ENCODE peak calls at places on chromosomes 13 and 19, in eight cellular contexts. R, L, M, U, S, T, X and B are unnamed samples. For H3K36me3, the result is how much of the 10 kb centered on the place peaks cover.

GRCh38 chr19:15463865-15464371 is 426 bp downstream of the RASAL3 start:
- DNase-seq in X (no peak), T (no peak), S (no peak), M (no peak), U (peak), R (no peak), L (no peak), B (no peak)

GRCh38 chr13:97122381-97122996 is 99.6 kb upstream of the MBNL2 start:
- DNase-seq in T (peak), L (no peak), R (no peak), U (no peak), X (no peak), S (no peak), M (peak), B (no peak)

GRCh38 chr19:50708179-50708879 is 11.3 kb downstream of the SHANK1 start:
- DNase-seq in X (no peak), R (no peak), M (no peak), U (no peak), S (no peak), L (no peak), T (no peak), B (no peak)

GRCh38 chr13:76722782-76723181 is 163.4 kb downstream of the KCTD12 start:
- DNase-seq in X (no peak), R (no peak), L (no peak), U (no peak), M (no peak), S (no peak), T (no peak), B (no peak)

GRCh38 chr13:30346159-30346788 is 38.9 kb upstream of the KATNAL1 start:
- DNase-seq in U (no peak), T (no peak), R (peak), S (no peak), M (no peak), X (no peak), L (no peak), B (no peak)

GRCh38 chr19:43814663-43815352 is 12.3 kb upstream of the ZNF283 start:
- DNase-seq in L (no peak), U (no peak), R (no peak), M (no peak), X (no peak), T (no peak), S (no peak), B (no peak)

GRCh38 chr13:93243375-93244063 is 16.9 kb downstream of the GPC6 start:
- DNase-seq in M (no peak), X (no peak), L (no peak), U (no peak), R (no peak), S (no peak), T (no peak), B (no peak)

GRCh38 chr13:80361883-80362327 is 21.0 kb upstream of the SPRY2 start:
- DNase-seq in X (peak), L (no peak), T (peak), U (peak), R (no peak), S (peak), M (no peak), B (no peak)

GRCh38 chr13:31282741-31283455 is 83.1 kb downstream of the B3GLCT start:
- DNase-seq in S (no peak), X (no peak), R (no peak), L (no peak), U (no peak), M (no peak), T (no peak), B (no peak)

GRCh38 chr13:30803791-30804190 is 68.4 kb downstream of the ALOX5AP start:
- DNase-seq in L (no peak), R (no peak), S (no peak), T (no peak), M (no peak), X (no peak), U (no peak), B (no peak)

GRCh38 chr13:50126378-50127016 is 111.3 kb downstream of the KCNRG start:
- DNase-seq in X (peak), U (peak), M (no peak), L (no peak), S (no peak), T (peak), R (no peak), B (no peak)

GRCh38 chr19:11221082-11221598 is 18.3 kb upstream of the ANGPTL8 start:
- DNase-seq in S (no peak), T (no peak), X (no peak), L (no peak), R (no peak), U (no peak), M (no peak), B (no peak)

GRCh38 chr13:21326155-21327030 is 132.7 kb downstream of the ZDHHC20 start:
- DNase-seq in U (peak), S (no peak), M (no peak), L (peak), T (peak), X (no peak), R (no peak), B (peak)

GRCh38 chr19:39997595-39998216 is 846 bp downstream of the ZNF546 start:
- DNase-seq in R (no peak), U (no peak), T (no peak), X (peak), S (no peak), M (no peak), L (no peak), B (no peak)

GRCh38 chr13:94327318-94327717 is 152.2 kb downstream of the DCT start:
- DNase-seq in T (peak), M (no peak), R (peak), S (no peak), L (no peak), X (no peak), U (peak), B (no peak)

GRCh38 chr13:99922631-99923404 is 48.7 kb downstream of the ZIC5 start:
- DNase-seq in U (no peak), X (no peak), L (no peak), R (no peak), S (no peak), M (no peak), T (no peak), B (no peak)

GRCh38 chr13:31962661-31963345 is 68.8 kb upstream of the FRY start:
- DNase-seq in X (peak), T (no peak), S (no peak), L (no peak), M (no peak), R (no peak), U (no peak), B (no peak)

GRCh38 chr13:38990693-38991092 is at the start of gene STOML3:
- DNase-seq in T (peak), L (no peak), X (no peak), U (no peak), M (no peak), S (no peak), R (no peak), B (no peak)

GRCh38 chr13:48319458-48320395 is 16.2 kb downstream of the RB1 start:
- DNase-seq in S (no peak), R (no peak), T (no peak), X (no peak), L (no peak), M (no peak), U (no peak), B (no peak)

GRCh38 chr13:31469377-31469776 is 269.6 kb downstream of the B3GLCT start:
- DNase-seq in R (no peak), T (no peak), M (no peak), S (no peak), L (no peak), U (no peak), X (no peak), B (no peak)

GRCh38 chr13:48263196-48263595 is 30.2 kb downstream of the ITM2B start:
- DNase-seq in X (no peak), L (no peak), S (no peak), M (no peak), U (no peak), R (no peak), T (no peak), B (no peak)

GRCh38 chr19:34253711-34254551 is 423 bp upstream of the GARRE1 start:
- DNase-seq in M (no peak), L (peak), X (peak), R (no peak), S (no peak), T (peak), U (peak), B (no peak)

GRCh38 chr13:104034891-104035290 is 968.7 kb upstream of the SLC10A2 start:
- DNase-seq in S (no peak), R (no peak), M (no peak), X (no peak), T (no peak), L (no peak), U (no peak), B (no peak)

GRCh38 chr13:84279166-84279565 is 396.9 kb upstream of the SLITRK1 start:
- DNase-seq in U (no peak), L (no peak), T (no peak), R (no peak), S (no peak), X (no peak), M (no peak), B (peak)

GRCh38 chr13:20270163-20270865 is 38.2 kb upstream of the GJB6 start:
- DNase-seq in T (no peak), S (no peak), R (no peak), U (no peak), M (no peak), X (no peak), L (no peak), B (no peak)

GRCh38 chr19:11191273-11191755 is 6.0 kb downstream of the KANK2 start:
- DNase-seq in R (no peak), T (peak), M (no peak), X (no peak), U (peak), L (peak), S (peak), B (no peak)

GRCh38 chr13:102536196-102536595 is 60.6 kb upstream of the TPP2 start:
- DNase-seq in M (no peak), T (no peak), R (no peak), S (no peak), U (no peak), X (no peak), L (no peak), B (no peak)

GRCh38 chr13:110302986-110303385 is 4.0 kb downstream of the COL4A1 start:
- DNase-seq in U (no peak), S (no peak), X (no peak), L (no peak), M (no peak), R (no peak), T (no peak), B (no peak)

GRCh38 chr13:47455581-47455980 is 545.5 kb downstream of the SUCLA2 start:
- DNase-seq in U (peak), L (no peak), T (no peak), S (no peak), X (no peak), M (no peak), R (no peak), B (no peak)

GRCh38 chr13:99908129-99908805 is 63.3 kb downstream of the ZIC5 start:
- DNase-seq in L (no peak), X (no peak), S (no peak), U (no peak), T (no peak), M (no peak), R (no peak), B (no peak)

GRCh38 chr19:28956971-28957370 is 256.0 kb downstream of the UQCRFS1 start:
- DNase-seq in X (no peak), M (no peak), S (no peak), U (no peak), L (no peak), T (no peak), R (no peak), B (no peak)

GRCh38 chr13:94352057-94352456 is 127.4 kb downstream of the DCT start:
- DNase-seq in U (no peak), X (no peak), T (no peak), R (no peak), L (no peak), M (no peak), S (no peak), B (no peak)

GRCh38 chr13:39273953-39274352 is 235.7 kb downstream of the NHLRC3 start:
- DNase-seq in R (no peak), X (no peak), S (no peak), L (no peak), U (peak), M (no peak), T (peak), B (no peak)

GRCh38 chr13:98984118-98984517 is 6.3 kb upstream of the DOCK9 start:
- DNase-seq in L (no peak), X (peak), M (no peak), R (no peak), S (no peak), U (no peak), T (no peak), B (no peak)

GRCh38 chr13:26861951-26862350 is 101.4 kb upstream of the GPR12 start:
- DNase-seq in T (no peak), M (no peak), S (no peak), R (no peak), U (no peak), X (no peak), L (no peak), B (no peak)

GRCh38 chr19:17575871-17576757 is 20.7 kb downstream of the COLGALT1 start:
- DNase-seq in R (no peak), M (no peak), S (peak), X (no peak), U (peak), T (no peak), L (no peak), B (no peak)
- H3K36me3 ChIP-seq in R (under half), M (under half), S (half or more), X (under half), U (under half), T (under half), L (under half), B (under half)

DNA sequence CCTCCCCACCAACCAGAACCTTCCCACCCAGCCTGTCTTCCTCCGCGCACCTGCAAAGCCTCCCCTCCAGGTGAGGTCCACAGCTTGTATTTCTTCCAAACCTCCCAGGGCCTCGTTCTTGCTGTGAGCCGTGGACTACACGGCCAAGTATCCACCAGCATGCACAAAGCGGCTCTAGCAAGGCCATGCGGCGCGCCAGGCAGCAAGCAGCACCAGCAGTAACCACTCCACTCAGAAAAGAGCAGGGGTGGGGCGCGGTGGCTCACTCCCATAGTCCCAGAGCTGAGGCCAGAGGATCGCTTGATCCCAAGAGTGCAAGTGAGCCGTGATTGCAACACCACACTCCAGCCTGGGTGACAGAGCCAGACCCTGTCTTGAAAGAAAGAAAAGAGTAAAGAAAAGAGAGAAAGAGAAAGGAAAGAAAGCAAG is 4.7 kb downstream of the CCDC8 start:
- DNase-seq in X (peak), M (no peak), S (no peak), L (no peak), T (no peak), R (no peak), U (no peak), B (no peak)
- TF ChIP-seq POLR2AphosphoS5 in X (no peak), M (no peak), S (no peak), L (no peak), T (no peak), R (no peak), U (no peak), B (peak)

GRCh38 chr19:1752757-1753728 is at the start of gene ONECUT3:
- DNase-seq in U (no peak), M (no peak), L (peak), S (peak), R (no peak), T (no peak), X (no peak), B (no peak)

GRCh38 chr19:1756264-1756663 is 3.0 kb downstream of the ONECUT3 start:
- DNase-seq in X (no peak), L (no peak), M (no peak), U (no peak), S (no peak), R (no peak), T (no peak), B (no peak)

GRCh38 chr19:1753730-1754442 is 580 bp downstream of the ONECUT3 start:
- DNase-seq in T (no peak), R (no peak), X (no peak), L (no peak), M (no peak), S (no peak), U (no peak), B (no peak)

GRCh38 chr19:1755467-1756155 is 2.3 kb downstream of the ONECUT3 start:
- DNase-seq in L (peak), M (no peak), S (no peak), R (no peak), T (no peak), U (no peak), X (no peak), B (no peak)

DNA sequence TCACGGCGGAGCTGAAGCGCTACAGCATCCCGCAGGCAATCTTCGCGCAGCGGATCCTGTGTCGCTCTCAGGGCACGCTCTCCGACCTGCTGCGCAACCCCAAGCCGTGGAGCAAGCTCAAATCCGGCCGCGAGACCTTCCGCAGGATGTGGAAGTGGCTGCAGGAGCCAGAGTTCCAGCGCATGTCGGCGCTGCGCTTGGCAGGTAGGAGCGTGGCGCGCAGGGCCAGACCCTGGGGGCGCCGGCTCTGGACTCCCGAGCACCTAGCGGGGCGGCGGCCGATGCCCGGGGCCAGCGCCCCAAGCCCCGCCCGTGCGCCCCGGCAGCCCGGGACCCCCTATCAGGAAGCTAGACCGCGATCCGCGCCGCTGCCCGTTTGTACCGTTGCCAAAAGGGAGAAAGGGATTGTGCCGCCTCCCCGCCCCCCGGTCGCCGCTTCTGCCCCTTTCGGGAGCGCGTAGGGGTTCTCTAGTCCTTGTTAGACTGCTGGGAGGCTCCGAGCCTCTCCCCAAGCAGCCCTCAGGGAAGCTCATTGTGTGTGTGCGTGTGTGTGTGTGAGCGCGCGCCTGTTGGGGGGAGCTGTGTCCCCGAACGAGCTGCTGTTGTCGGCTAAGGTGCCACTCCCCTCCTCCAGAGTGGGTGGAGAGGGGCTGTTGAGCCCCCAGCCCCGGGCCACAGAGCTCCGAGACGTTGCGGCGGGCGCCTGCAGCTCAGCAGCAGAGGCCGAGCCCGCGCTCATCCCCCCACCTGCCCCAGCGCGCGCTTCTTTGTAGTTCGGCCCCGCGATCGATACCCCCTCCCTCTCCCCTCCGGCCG is 1.6 kb downstream of the ONECUT3 start:
- DNase-seq in R (no peak), X (no peak), S (no peak), L (peak), M (no peak), T (no peak), U (peak), B (no peak)
- TF ChIP-seq EZH2 in R (no peak), X (peak), S (no peak), L (peak), M (no peak), T (peak), U (peak), B (no peak)

DNA sequence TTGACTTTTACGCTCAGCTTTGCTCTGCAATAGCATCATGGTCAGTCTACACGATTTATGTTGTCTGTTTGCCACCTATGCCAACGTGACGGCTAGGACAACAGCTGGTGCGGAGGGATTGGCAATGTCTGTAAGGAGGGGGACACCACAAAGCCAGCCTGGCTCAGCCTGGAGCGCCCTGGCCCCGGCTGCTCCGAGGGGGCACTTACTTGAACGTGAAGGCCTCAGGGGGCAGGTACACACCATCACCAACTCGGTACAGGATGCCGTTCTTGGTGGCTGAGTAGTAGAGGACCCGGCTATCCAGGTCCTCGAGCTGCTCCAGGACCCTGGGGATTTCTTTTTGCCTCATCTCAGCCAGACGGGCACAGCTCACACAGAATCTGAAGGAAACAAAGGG is 26.4 kb upstream of the EIF3G start:
- DNase-seq in L (no peak), S (no peak), M (no peak), X (no peak), R (no peak), T (no peak), U (no peak), B (no peak)
- H3K36me3 ChIP-seq in L (half or more), S (half or more), M (half or more), X (under half), R (half or more), T (under half), U (half or more), B (half or more)

GRCh38 chr19:42229855-42230331 is 9.8 kb downstream of the ZNF526 start:
- DNase-seq in X (no peak), L (no peak), T (no peak), M (no peak), U (no peak), R (no peak), S (no peak), B (no peak)
- TF ChIP-seq POLR2AphosphoS5 in X (no peak), L (no peak), T (no peak), M (no peak), U (peak), R (no peak), S (no peak), B (no peak)

GRCh38 chr19:47716270-47716937 is 3.2 kb downstream of the EHD2 start:
- DNase-seq in L (no peak), S (no peak), U (no peak), T (no peak), M (no peak), R (no peak), X (no peak), B (no peak)

GRCh38 chr19:47725759-47726401 is 12.7 kb downstream of the EHD2 start:
- DNase-seq in T (no peak), U (peak), M (no peak), L (no peak), R (no peak), S (no peak), X (no peak), B (no peak)

GRCh38 chr19:47723573-47723923 is 10.3 kb downstream of the EHD2 start:
- DNase-seq in T (no peak), M (no peak), X (peak), R (no peak), S (no peak), L (no peak), U (no peak), B (no peak)

GRCh38 chr19:47719047-47719885 is 6.0 kb downstream of the EHD2 start:
- DNase-seq in L (no peak), U (no peak), S (no peak), T (peak), X (peak), M (no peak), R (no peak), B (no peak)

DNA sequence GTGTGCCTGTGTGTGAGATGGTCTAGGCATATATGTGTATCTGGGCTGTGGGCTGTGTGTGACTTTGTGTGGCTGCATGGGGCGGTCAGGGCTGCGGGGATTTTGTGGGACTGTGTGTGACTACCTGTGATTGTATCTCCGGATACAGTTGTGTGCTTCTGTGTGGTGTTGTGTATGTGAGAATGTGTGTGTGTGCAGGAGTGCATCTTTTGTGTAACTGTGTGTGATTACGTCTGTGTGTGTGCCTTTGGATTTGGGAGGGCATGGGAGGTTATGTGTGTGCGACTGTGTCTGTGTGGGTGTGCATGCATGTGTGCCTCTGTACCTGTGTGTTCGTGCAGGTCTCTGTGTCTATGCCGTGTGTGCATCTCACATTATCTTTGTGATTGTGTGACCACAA is 7.4 kb downstream of the EHD2 start:
- DNase-seq in X (no peak), T (no peak), L (no peak), R (no peak), U (no peak), M (no peak), S (no peak), B (no peak)
- TF ChIP-seq EZH2 in X (no peak), T (no peak), L (no peak), R (no peak), U (no peak), M (no peak), S (no peak), B (no peak)